ENCODE peak calls at places on chromosomes 3 and 15, in seven cellular contexts. O is right atrium auricular region, D is foreskin keratinocyte, W is tibial artery, G is sigmoid colon, F is heart left ventricle, M is neural progenitor cell. T is an unnamed sample.

GRCh38 chr3:116777181-116777840 is 67.7 kb downstream of the TUSC7 start:
- DNase-seq in G (no peak), D (peak; percentile 45), W (no peak), F (no peak), M (peak; percentile 51), O (no peak), T (peak; percentile 9)

GRCh38 chr3:190319660-190320059 is 2.6 kb downstream of the CLDN1 start:
- DNase-seq in G (no peak), F (no peak), O (no peak), D (peak; percentile 97), W (no peak), M (no peak), T (no peak)

GRCh38 chr3:141844108-141844507 is 32.3 kb upstream of the ATP1B3 start:
- DNase-seq in D (no peak), W (no peak), G (no peak), O (no peak), F (no peak), M (no peak), T (no peak)

GRCh38 chr15:90610220-90610619 is 80.5 kb downstream of the CRTC3 start:
- DNase-seq in M (no peak), G (no peak), F (no peak), W (no peak), D (peak; percentile 26), O (no peak), T (no peak)

GRCh38 chr3:195065142-195065863 is 205.7 kb downstream of the XXYLT1 start:
- DNase-seq in G (peak; percentile 63), M (no peak), O (no peak), D (no peak), W (no peak), F (peak; percentile 37), T (no peak)

GRCh38 chr15:88255496-88256171 is 905 bp downstream of the NTRK3 start:
- DNase-seq in M (peak; percentile 86), D (peak; percentile 23), O (no peak), F (no peak), G (no peak), W (peak; percentile 52), T (no peak)

GRCh38 chr3:152466784-152467183 is 198.1 kb downstream of the MBNL1 start:
- DNase-seq in D (peak; percentile 25), W (no peak), G (no peak), O (no peak), F (no peak), M (no peak), T (peak; percentile 26)

GRCh38 chr3:125140817-125141595 is 71.5 kb downstream of the SLC12A8 start:
- DNase-seq in D (no peak), M (no peak), F (no peak), W (no peak), G (no peak), O (no peak), T (peak; percentile 54)

GRCh38 chr3:183339461-183340086 is 86.5 kb downstream of the B3GNT5 start:
- DNase-seq in M (no peak), G (no peak), D (no peak), O (no peak), W (no peak), F (no peak), T (no peak)

GRCh38 chr15:66105286-66105984 is 148.1 kb downstream of the MEGF11 start:
- DNase-seq in G (peak; percentile 2), F (no peak), W (no peak), D (no peak), M (peak; percentile 87), O (no peak), T (no peak)

GRCh38 chr3:27114684-27115083 is 254.5 kb downstream of the NEK10 start:
- DNase-seq in F (no peak), O (no peak), M (no peak), D (peak; percentile 41), G (no peak), W (no peak), T (no peak)

GRCh38 chr3:141575879-141576743 is 89.3 kb downstream of the RASA2 start:
- DNase-seq in M (no peak), W (no peak), O (no peak), G (no peak), F (no peak), D (no peak), T (no peak)

GRCh38 chr15:74982183-74982582 is 13.2 kb upstream of the SCAMP5 start:
- DNase-seq in O (no peak), W (no peak), F (no peak), G (no peak), M (no peak), D (no peak), T (no peak)

GRCh38 chr15:63469190-63469589 is 35.2 kb upstream of the USP3 start:
- DNase-seq in F (no peak), W (no peak), D (no peak), O (no peak), G (no peak), M (no peak), T (no peak)

GRCh38 chr3:112007641-112008040 is 8.9 kb downstream of the TAGLN3 start:
- DNase-seq in O (no peak), G (no peak), F (no peak), M (no peak), D (peak; percentile 50), W (peak; percentile 30), T (no peak)

GRCh38 chr3:150407818-150408231 is 273 bp upstream of the TSC22D2 start:
- DNase-seq in W (peak; percentile 93), O (no peak), G (peak; percentile 98), M (no peak), D (no peak), F (peak; percentile 96), T (no peak)

DNA sequence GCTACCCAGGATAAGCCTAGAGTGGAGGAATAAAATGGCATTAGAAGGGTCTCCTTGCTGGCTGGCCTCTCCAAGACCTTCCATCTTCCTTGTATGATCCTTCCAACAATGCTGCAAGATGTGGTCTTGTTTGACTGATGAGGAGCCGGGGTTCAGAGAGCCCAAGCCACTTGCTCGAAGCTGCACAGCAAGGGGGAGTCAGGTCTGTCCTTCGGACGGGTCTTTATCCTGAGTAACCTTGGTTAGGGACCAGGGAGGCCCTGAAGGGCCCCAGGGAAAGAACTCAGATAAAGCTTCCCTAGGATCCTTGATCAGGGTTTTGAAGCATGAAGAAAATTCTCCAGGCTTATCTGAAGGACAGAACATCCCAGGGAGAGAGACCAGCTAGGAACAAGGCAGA is 7.0 kb upstream of the DNAJB8 start:
- DNase-seq in F (no peak), O (no peak), D (no peak), M (no peak), W (no peak), G (no peak), T (no peak)
- H3K27ac ChIP-seq in F (no peak overlapping the region), O (no peak overlapping the region), D (no peak overlapping the region), M (no peak overlapping the region), W (no peak overlapping the region), G (no peak overlapping the region), T (no peak overlapping the region)

GRCh38 chr15:30984542-30984941 is 6.9 kb downstream of the MTMR10 start:
- DNase-seq in G (no peak), M (no peak), W (no peak), O (no peak), F (no peak), D (no peak), T (no peak)

GRCh38 chr15:30978328-30978727 is 13.1 kb downstream of the MTMR10 start:
- DNase-seq in G (no peak), M (no peak), O (no peak), F (no peak), W (no peak), D (no peak), T (no peak)

GRCh38 chr15:30984118-30984517 is 7.3 kb downstream of the MTMR10 start:
- DNase-seq in O (no peak), D (no peak), G (no peak), F (no peak), M (no peak), W (no peak), T (no peak)

GRCh38 chr15:30974112-30974511 is 17.3 kb downstream of the MTMR10 start:
- DNase-seq in G (no peak), O (no peak), W (no peak), F (no peak), M (no peak), D (no peak), T (no peak)

DNA sequence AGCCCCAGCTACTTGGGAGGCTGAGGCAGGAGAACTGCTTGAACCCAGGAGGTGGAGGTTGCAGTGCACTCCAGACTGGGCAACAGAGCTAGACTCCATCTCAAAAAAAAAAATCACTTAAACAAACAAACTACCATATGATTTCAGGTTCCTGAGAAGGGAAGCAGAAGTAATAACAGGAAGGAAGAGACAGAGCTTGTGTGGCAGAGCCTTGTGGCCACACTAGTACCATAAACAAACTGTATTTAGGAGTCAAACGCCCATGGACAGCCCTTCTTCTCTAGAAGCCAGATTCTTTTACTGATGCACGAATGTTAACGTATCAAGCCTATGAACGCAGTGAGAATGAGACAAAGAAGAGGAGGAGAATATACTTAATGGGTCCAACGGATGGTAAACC is 12.0 kb downstream of the MTMR10 start:
- DNase-seq in O (no peak), F (no peak), M (no peak), G (no peak), W (no peak), D (no peak), T (no peak)
- H3K4me1 ChIP-seq in O (no peaks in the 10 kb centered on the region), F (peaks cover 54% of the 10 kb centered on the region), M (no peaks in the 10 kb centered on the region), G (peaks cover 31% of the 10 kb centered on the region), W (no peaks in the 10 kb centered on the region), D (no peaks in the 10 kb centered on the region), T (no peaks in the 10 kb centered on the region)

DNA sequence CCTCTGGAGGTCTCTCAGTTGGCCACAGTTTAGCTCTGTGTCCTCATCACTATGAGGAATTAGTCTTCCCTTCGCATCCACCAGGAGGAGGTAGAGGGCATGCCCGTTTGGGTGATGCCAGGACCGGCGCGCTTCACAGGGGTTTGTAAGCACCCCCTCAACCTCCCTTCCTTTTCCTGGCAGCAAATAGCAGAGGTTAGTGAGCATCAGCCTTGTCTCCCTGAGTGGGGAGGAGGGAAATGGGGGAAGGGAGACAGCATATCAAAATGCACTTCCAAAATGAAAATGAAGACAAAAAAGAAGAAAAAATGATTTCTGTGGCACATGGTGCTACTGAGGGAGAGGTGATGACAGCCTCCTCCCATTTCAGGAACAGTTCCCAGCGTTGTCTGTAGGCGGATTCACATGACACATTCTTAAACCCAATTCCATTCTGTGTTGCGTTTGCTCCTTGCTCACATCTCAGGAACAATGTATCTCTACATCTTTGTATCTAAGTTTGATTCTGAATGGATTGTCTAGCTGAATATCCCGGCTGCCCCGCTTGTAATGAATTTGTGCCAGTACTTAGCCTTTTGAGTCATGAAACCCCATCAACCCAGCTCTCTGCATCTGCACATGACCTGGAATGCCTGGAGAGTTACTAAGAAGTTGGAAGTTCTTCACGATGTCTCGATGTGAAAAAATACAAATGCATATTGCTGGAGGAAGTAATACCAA is 45.1 kb downstream of the TYRO3 start:
- DNase-seq in W (peak; percentile 69), G (peak; percentile 81), F (peak; percentile 59), D (peak; percentile 64), O (peak; percentile 78), M (peak; percentile 88), T (peak; percentile 78)
- H3K27ac ChIP-seq in W (no peak overlapping the region), G (peak overlapping the region; percentile 34), F (no peak overlapping the region), D (no peak overlapping the region), O (no peak overlapping the region), M (no peak overlapping the region), T (no peak overlapping the region)

GRCh38 chr3:71454513-71455423 is 128.8 kb downstream of the FOXP1 start:
- DNase-seq in O (no peak), M (no peak), W (no peak), F (no peak), D (no peak), G (no peak), T (no peak)
- H3K4me1 ChIP-seq in O (no peaks in the 10 kb centered on the region), M (peaks cover 34% of the 10 kb centered on the region), W (no peaks in the 10 kb centered on the region), F (peaks cover 24% of the 10 kb centered on the region), D (no peaks in the 10 kb centered on the region), G (peaks cover 31% of the 10 kb centered on the region), T (no peaks in the 10 kb centered on the region)

T was measured in SJCRH30.